ENCODE peak calls at places on chromosome 9, in nine cellular contexts. S is right atrium auricular region, T is stomach, C is kidney epithelial cell, W is GM12865, B is left lung, O is mammary epithelial cell, M is lower leg skin, V is HCT116. N is an unnamed sample.

GRCh38 chr9:23941051-23941450 is 115.0 kb upstream of the ELAVL2 start:
- DNase-seq in S (no peak), T (no peak), C (no peak), W (no peak), B (no peak), O (peak), M (no peak), V (no peak), N (no peak)

GRCh38 chr9:112112519-112112918 is 62.6 kb downstream of the SUSD1 start:
- DNase-seq in S (no peak), T (no peak), C (peak), W (no peak), B (no peak), O (peak), M (no peak), V (peak), N (no peak)

GRCh38 chr9:127796899-127797370 is 5.7 kb upstream of the FPGS start:
- DNase-seq in S (no peak), T (no peak), C (no peak), W (no peak), B (no peak), O (no peak), M (no peak), V (no peak), N (no peak)

GRCh38 chr9:78783743-78784142 is 486.8 kb downstream of the PSAT1 start:
- DNase-seq in S (no peak), T (no peak), C (no peak), W (no peak), B (no peak), O (no peak), M (no peak), V (no peak), N (no peak)

GRCh38 chr9:127158995-127159801 is 36.8 kb upstream of the ANGPTL2 start:
- DNase-seq in S (peak), T (peak), C (peak), W (no peak), B (no peak), O (peak), M (peak), V (peak), N (no peak)

GRCh38 chr9:6680797-6681146 is 35.2 kb upstream of the GLDC start:
- DNase-seq in S (no peak), T (peak), C (no peak), W (peak), B (peak), O (no peak), M (no peak), V (no peak), N (no peak)

GRCh38 chr9:98017306-98017705 is 34.2 kb downstream of the ANP32B start:
- DNase-seq in S (no peak), T (no peak), C (no peak), W (no peak), B (no peak), O (no peak), M (no peak), V (no peak), N (no peak)

GRCh38 chr9:131543141-131543540 is 2.2 kb upstream of the PRRT1B start:
- DNase-seq in S (no peak), T (no peak), C (no peak), W (no peak), B (no peak), O (no peak), M (no peak), V (no peak), N (no peak)

GRCh38 chr9:18741880-18742279 is 267.9 kb downstream of the ADAMTSL1 start:
- DNase-seq in S (no peak), T (no peak), C (no peak), W (no peak), B (no peak), O (no peak), M (no peak), V (no peak), N (no peak)

GRCh38 chr9:109730228-109730627 is 49.8 kb upstream of the PALM2AKAP2 start:
- DNase-seq in S (no peak), T (no peak), C (no peak), W (no peak), B (no peak), O (peak), M (no peak), V (no peak), N (peak)

GRCh38 chr9:127763918-127764384 is 14.5 kb downstream of the SH2D3C start:
- DNase-seq in S (no peak), T (peak), C (no peak), W (peak), B (no peak), O (no peak), M (no peak), V (no peak), N (no peak)

GRCh38 chr9:118522093-118523028 is 818.2 kb downstream of the TLR4 start:
- DNase-seq in S (no peak), T (no peak), C (peak), W (peak), B (no peak), O (peak), M (no peak), V (no peak), N (no peak)

GRCh38 chr9:15211160-15211993 is 95.6 kb downstream of the TTC39B start:
- DNase-seq in S (peak), T (peak), C (peak), W (peak), B (no peak), O (peak), M (no peak), V (peak), N (peak)

GRCh38 chr9:13860019-13860418 is 453.9 kb downstream of the NFIB start:
- DNase-seq in S (no peak), T (no peak), C (no peak), W (no peak), B (no peak), O (no peak), M (no peak), V (no peak), N (no peak)

GRCh38 chr9:101840694-101841188 is 102.3 kb upstream of the GRIN3A start:
- DNase-seq in S (no peak), T (no peak), C (no peak), W (no peak), B (no peak), O (no peak), M (no peak), V (no peak), N (no peak)

GRCh38 chr9:119998614-119999013 is 581.4 kb downstream of the CDK5RAP2 start:
- DNase-seq in S (no peak), T (no peak), C (no peak), W (no peak), B (no peak), O (no peak), M (no peak), V (no peak), N (no peak)

GRCh38 chr9:25003686-25004085 is 458.0 kb upstream of the IZUMO3 start:
- DNase-seq in S (no peak), T (no peak), C (no peak), W (no peak), B (peak), O (no peak), M (no peak), V (no peak), N (no peak)

GRCh38 chr9:5971740-5972139 is 43.7 kb downstream of the RANBP6 start:
- DNase-seq in S (no peak), T (no peak), C (no peak), W (no peak), B (no peak), O (peak), M (no peak), V (no peak), N (no peak)

GRCh38 chr9:9961934-9962333 is 650.9 kb downstream of the PTPRD start:
- DNase-seq in S (no peak), T (no peak), C (no peak), W (no peak), B (no peak), O (no peak), M (no peak), V (no peak), N (no peak)

GRCh38 chr9:106772523-106773290 is 90.3 kb upstream of the ZNF462 start:
- DNase-seq in S (no peak), T (no peak), C (no peak), W (no peak), B (no peak), O (peak), M (no peak), V (no peak), N (no peak)

GRCh38 chr9:92295827-92296258 is 2.3 kb upstream of the IARS1 start:
- DNase-seq in S (no peak), T (no peak), C (no peak), W (peak), B (no peak), O (no peak), M (no peak), V (no peak), N (peak)

GRCh38 chr9:134724231-134724911 is 82.8 kb downstream of the COL5A1 start:
- DNase-seq in S (peak), T (no peak), C (no peak), W (no peak), B (peak), O (no peak), M (no peak), V (no peak), N (no peak)

GRCh38 chr9:108473209-108474112 is 382.3 kb downstream of the ACTL7B start:
- DNase-seq in S (no peak), T (no peak), C (no peak), W (no peak), B (no peak), O (peak), M (no peak), V (no peak), N (peak)

GRCh38 chr9:92949266-92949982 is 2.1 kb downstream of the FGD3 start:
- DNase-seq in S (no peak), T (no peak), C (no peak), W (no peak), B (no peak), O (no peak), M (no peak), V (no peak), N (no peak)

GRCh38 chr9:26357803-26358339 is 534.7 kb downstream of the CAAP1 start:
- DNase-seq in S (no peak), T (no peak), C (no peak), W (no peak), B (no peak), O (no peak), M (no peak), V (no peak), N (no peak)

GRCh38 chr9:75996726-75997125 is 106.3 kb downstream of the PCSK5 start:
- DNase-seq in S (no peak), T (no peak), C (no peak), W (no peak), B (no peak), O (peak), M (no peak), V (no peak), N (no peak)

GRCh38 chr9:109816490-109816889 is 36.5 kb downstream of the PALM2AKAP2 start:
- DNase-seq in S (peak), T (no peak), C (peak), W (no peak), B (no peak), O (peak), M (no peak), V (peak), N (no peak)

GRCh38 chr9:20564650-20565049 is 57.6 kb downstream of the MLLT3 start:
- DNase-seq in S (no peak), T (no peak), C (no peak), W (no peak), B (no peak), O (no peak), M (no peak), V (no peak), N (no peak)

GRCh38 chr9:125637264-125637663 is 69.7 kb downstream of the MAPKAP1 start:
- DNase-seq in S (no peak), T (no peak), C (no peak), W (peak), B (no peak), O (no peak), M (no peak), V (no peak), N (no peak)

GRCh38 chr9:70080481-70081119 is 37.0 kb downstream of the MAMDC2 start:
- DNase-seq in S (peak), T (no peak), C (no peak), W (no peak), B (no peak), O (peak), M (no peak), V (no peak), N (peak)

GRCh38 chr9:127869310-127870152 is 7.9 kb downstream of the AK1 start:
- DNase-seq in S (peak), T (peak), C (no peak), W (peak), B (peak), O (peak), M (peak), V (peak), N (peak)

GRCh38 chr9:136314944-136315343 is 11.1 kb upstream of the CCDC187 start:
- DNase-seq in S (no peak), T (no peak), C (no peak), W (no peak), B (peak), O (no peak), M (no peak), V (no peak), N (no peak)

GRCh38 chr9:110742741-110743371 is 74.3 kb downstream of the MUSK start:
- DNase-seq in S (no peak), T (no peak), C (no peak), W (no peak), B (no peak), O (no peak), M (no peak), V (no peak), N (no peak)

GRCh38 chr9:129676970-129677369 is 11.5 kb downstream of the PRRX2 start:
- DNase-seq in S (no peak), T (no peak), C (no peak), W (no peak), B (no peak), O (no peak), M (no peak), V (no peak), N (no peak)
- TF ChIP-seq CTCF in S (no peak), T (no peak), C (no peak), W (no peak), B (no peak), O (no peak), M (no peak), V (no peak), N (no peak)

GRCh38 chr9:114386361-114386885 is 1.4 kb downstream of the AKNA start:
- DNase-seq in S (no peak), T (no peak), C (no peak), W (no peak), B (no peak), O (no peak), M (no peak), V (no peak), N (no peak)
- H3K4me3 ChIP-seq in S (peak), T (peak), C (peak), W (peak), B (peak), O (no peak), M (peak), V (no peak), N (no peak)

GRCh38 chr9:86396412-86396811 is 42.2 kb upstream of the TUT7 start:
- DNase-seq in S (no peak), T (no peak), C (no peak), W (no peak), B (no peak), O (no peak), M (no peak), V (no peak), N (no peak)
- TF ChIP-seq CTCF in S (no peak), T (no peak), C (no peak), W (no peak), B (no peak), O (no peak), M (no peak), V (no peak), N (no peak)

DNA sequence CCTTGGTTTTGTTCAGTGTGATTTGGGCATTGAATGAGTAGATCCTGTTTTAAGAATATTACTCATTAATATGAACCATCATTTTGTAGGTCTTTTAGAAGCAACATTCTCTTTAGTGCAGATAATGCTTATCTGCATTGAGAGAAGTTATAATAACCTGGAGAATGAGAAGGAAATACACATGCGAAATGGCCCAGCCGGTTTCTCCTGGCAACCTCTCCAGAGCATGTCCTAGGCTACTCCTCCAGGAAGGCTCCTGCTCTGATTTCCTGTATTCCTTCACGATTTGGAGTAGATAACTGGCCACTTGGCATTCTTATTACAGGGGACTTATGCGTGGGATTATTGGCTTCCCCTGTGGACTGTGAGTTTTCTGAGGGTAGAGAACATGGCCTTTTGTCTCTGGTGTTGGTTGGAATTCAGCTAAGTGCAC is 12.6 kb downstream of the DAPK1 start:
- DNase-seq in S (no peak), T (no peak), C (no peak), W (no peak), B (no peak), O (no peak), M (no peak), V (no peak), N (no peak)
- H3K4me3 ChIP-seq in S (no peak), T (no peak), C (no peak), W (no peak), B (no peak), O (no peak), M (no peak), V (no peak), N (no peak)